ENCODE peak calls at places on chromosomes 6 and 20, in nine cellular contexts. One of them, this sample, is unnamed. For H3K36me3, the result is how much of the 10 kb centered on the place peaks cover.

GRCh38 chr6:30463651-30464618 is 25.4 kb upstream of the HLA-E start:
- DNase-seq in PC-3: peak
- DNase-seq in GM23248: peak
- DNase-seq in DND-41: peak
- DNase-seq in neural progenitor cell: no peak
- DNase-seq in mammary epithelial cell: peak
- DNase-seq in keratinocyte: no peak
- DNase-seq in H1: no peak
- DNase-seq in HepG2: peak
- DNase-seq in this sample: no peak

GRCh38 chr6:159098636-159099106 is 53.9 kb upstream of the TAGAP start:
- DNase-seq in PC-3: no peak
- DNase-seq in GM23248: no peak
- DNase-seq in DND-41: no peak
- DNase-seq in neural progenitor cell: no peak
- DNase-seq in mammary epithelial cell: no peak
- DNase-seq in keratinocyte: no peak
- DNase-seq in H1: no peak
- DNase-seq in HepG2: no peak
- DNase-seq in this sample: no peak

GRCh38 chr20:3165473-3166337 is 6.0 kb upstream of the FASTKD5 start:
- DNase-seq in PC-3: peak
- DNase-seq in GM23248: peak
- DNase-seq in DND-41: no peak
- DNase-seq in neural progenitor cell: no peak
- DNase-seq in mammary epithelial cell: no peak
- DNase-seq in keratinocyte: no peak
- DNase-seq in H1: no peak
- DNase-seq in HepG2: no peak
- DNase-seq in this sample: no peak

GRCh38 chr6:56223995-56224394 is 23.4 kb downstream of the COL21A1 start:
- DNase-seq in PC-3: peak
- DNase-seq in GM23248: peak
- DNase-seq in DND-41: no peak
- DNase-seq in neural progenitor cell: no peak
- DNase-seq in mammary epithelial cell: peak
- DNase-seq in keratinocyte: peak
- DNase-seq in H1: no peak
- DNase-seq in HepG2: no peak
- DNase-seq in this sample: peak

GRCh38 chr6:501891-502601 is 110.5 kb downstream of the IRF4 start:
- DNase-seq in PC-3: no peak
- DNase-seq in GM23248: no peak
- DNase-seq in DND-41: peak
- DNase-seq in neural progenitor cell: peak
- DNase-seq in mammary epithelial cell: no peak
- DNase-seq in keratinocyte: no peak
- DNase-seq in H1: no peak
- DNase-seq in HepG2: no peak
- DNase-seq in this sample: no peak

GRCh38 chr20:41119593-41120561 is 17.5 kb upstream of the PLCG1 start:
- DNase-seq in PC-3: peak
- DNase-seq in GM23248: no peak
- DNase-seq in DND-41: no peak
- DNase-seq in neural progenitor cell: no peak
- DNase-seq in mammary epithelial cell: no peak
- DNase-seq in keratinocyte: no peak
- DNase-seq in H1: no peak
- DNase-seq in HepG2: peak
- DNase-seq in this sample: no peak

GRCh38 chr20:24560571-24561485 is 91.4 kb downstream of the SYNDIG1 start:
- DNase-seq in PC-3: no peak
- DNase-seq in GM23248: no peak
- DNase-seq in DND-41: no peak
- DNase-seq in neural progenitor cell: no peak
- DNase-seq in mammary epithelial cell: peak
- DNase-seq in keratinocyte: no peak
- DNase-seq in H1: no peak
- DNase-seq in HepG2: no peak
- DNase-seq in this sample: peak

GRCh38 chr6:4303638-4304037 is 168.3 kb upstream of the ECI2 start:
- DNase-seq in PC-3: no peak
- DNase-seq in GM23248: no peak
- DNase-seq in DND-41: no peak
- DNase-seq in neural progenitor cell: no peak
- DNase-seq in mammary epithelial cell: no peak
- DNase-seq in keratinocyte: no peak
- DNase-seq in H1: no peak
- DNase-seq in HepG2: no peak
- DNase-seq in this sample: no peak

DNA sequence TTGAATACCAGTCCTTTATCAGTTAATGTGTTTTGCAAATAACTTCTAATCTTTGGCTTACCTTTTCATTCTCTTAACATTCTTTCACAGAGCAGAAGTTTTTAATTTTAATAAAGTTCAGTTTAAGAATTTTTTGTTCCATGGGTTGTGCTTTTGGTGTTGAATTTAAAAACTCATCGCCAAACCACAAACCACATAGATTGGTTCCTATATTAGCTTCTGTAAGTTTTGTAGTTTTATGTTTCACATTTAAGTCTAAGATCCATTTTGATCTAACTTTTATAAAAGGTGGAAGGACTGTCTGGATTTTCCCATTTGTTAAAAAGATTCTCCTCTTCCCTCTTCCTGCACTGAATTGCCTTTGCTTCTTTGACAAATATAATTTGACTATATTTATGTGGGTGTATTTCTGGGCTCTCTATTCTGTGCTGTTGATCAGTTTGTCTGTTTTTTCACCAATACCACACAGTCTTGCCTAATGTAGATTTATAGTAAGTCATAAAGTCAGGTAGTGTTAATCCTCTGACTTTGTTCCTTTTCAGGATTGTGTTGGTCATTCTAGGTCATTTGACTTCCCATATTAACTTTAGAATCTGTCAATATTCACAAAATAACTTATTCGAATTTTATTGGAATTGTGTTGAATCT is 17.5 kb upstream of the SDCBP2 start:
- DNase-seq in PC-3: no peak
- DNase-seq in GM23248: no peak
- DNase-seq in DND-41: no peak
- DNase-seq in neural progenitor cell: no peak
- DNase-seq in mammary epithelial cell: no peak
- DNase-seq in keratinocyte: no peak
- DNase-seq in H1: no peak
- DNase-seq in HepG2: no peak
- DNase-seq in this sample: no peak
- H3K4me3 ChIP-seq in PC-3: no peak
- H3K4me3 ChIP-seq in GM23248: no peak
- H3K4me3 ChIP-seq in DND-41: no peak
- H3K4me3 ChIP-seq in neural progenitor cell: no peak
- H3K4me3 ChIP-seq in mammary epithelial cell: no peak
- H3K4me3 ChIP-seq in keratinocyte: no peak
- H3K4me3 ChIP-seq in H1: no peak
- H3K4me3 ChIP-seq in HepG2: no peak
- H3K4me3 ChIP-seq in this sample: no peak

GRCh38 chr20:36307412-36308317 is 1.5 kb downstream of the DLGAP4 start:
- DNase-seq in PC-3: no peak
- DNase-seq in GM23248: no peak
- DNase-seq in DND-41: no peak
- DNase-seq in neural progenitor cell: peak
- DNase-seq in mammary epithelial cell: no peak
- DNase-seq in keratinocyte: no peak
- DNase-seq in H1: peak
- DNase-seq in HepG2: no peak
- DNase-seq in this sample: no peak

GRCh38 chr20:36304786-36305495 is 1.2 kb upstream of the DLGAP4 start:
- DNase-seq in PC-3: no peak
- DNase-seq in GM23248: no peak
- DNase-seq in DND-41: no peak
- DNase-seq in neural progenitor cell: peak
- DNase-seq in mammary epithelial cell: no peak
- DNase-seq in keratinocyte: no peak
- DNase-seq in H1: no peak
- DNase-seq in HepG2: no peak
- DNase-seq in this sample: no peak

GRCh38 chr20:36306557-36307411 is 645 bp downstream of the DLGAP4 start:
- DNase-seq in PC-3: no peak
- DNase-seq in GM23248: no peak
- DNase-seq in DND-41: no peak
- DNase-seq in neural progenitor cell: peak
- DNase-seq in mammary epithelial cell: no peak
- DNase-seq in keratinocyte: no peak
- DNase-seq in H1: peak
- DNase-seq in HepG2: no peak
- DNase-seq in this sample: no peak

GRCh38 chr20:36303831-36304230 is 2.3 kb upstream of the DLGAP4 start:
- DNase-seq in PC-3: no peak
- DNase-seq in GM23248: no peak
- DNase-seq in DND-41: no peak
- DNase-seq in neural progenitor cell: no peak
- DNase-seq in mammary epithelial cell: no peak
- DNase-seq in keratinocyte: no peak
- DNase-seq in H1: no peak
- DNase-seq in HepG2: no peak
- DNase-seq in this sample: no peak

GRCh38 chr20:36305602-36306556 is at the start of gene DLGAP4:
- DNase-seq in PC-3: no peak
- DNase-seq in GM23248: no peak
- DNase-seq in DND-41: no peak
- DNase-seq in neural progenitor cell: peak
- DNase-seq in mammary epithelial cell: no peak
- DNase-seq in keratinocyte: no peak
- DNase-seq in H1: peak
- DNase-seq in HepG2: no peak
- DNase-seq in this sample: no peak
- TF ChIP-seq EZH2 in PC-3: no peak
- TF ChIP-seq EZH2 in GM23248: peak
- TF ChIP-seq EZH2 in DND-41: no peak
- TF ChIP-seq EZH2 in neural progenitor cell: no peak
- TF ChIP-seq EZH2 in mammary epithelial cell: peak
- TF ChIP-seq EZH2 in keratinocyte: peak
- TF ChIP-seq EZH2 in H1: no peak
- TF ChIP-seq EZH2 in HepG2: no peak
- TF ChIP-seq EZH2 in this sample: no peak

GRCh38 chr6:31631681-31632278 is 11.3 kb downstream of the PRRC2A start:
- DNase-seq in PC-3: no peak
- DNase-seq in GM23248: no peak
- DNase-seq in DND-41: no peak
- DNase-seq in neural progenitor cell: no peak
- DNase-seq in mammary epithelial cell: no peak
- DNase-seq in keratinocyte: no peak
- DNase-seq in H1: no peak
- DNase-seq in HepG2: no peak
- DNase-seq in this sample: no peak
- H3K36me3 ChIP-seq in PC-3: half or more
- H3K36me3 ChIP-seq in GM23248: half or more
- H3K36me3 ChIP-seq in DND-41: half or more
- H3K36me3 ChIP-seq in neural progenitor cell: under half
- H3K36me3 ChIP-seq in mammary epithelial cell: half or more
- H3K36me3 ChIP-seq in keratinocyte: half or more
- H3K36me3 ChIP-seq in H1: half or more
- H3K36me3 ChIP-seq in HepG2: half or more
- H3K36me3 ChIP-seq in this sample: under half

GRCh38 chr6:149941583-149942460 is at the start of gene ULBP2:
- DNase-seq in PC-3: peak
- DNase-seq in GM23248: peak
- DNase-seq in DND-41: peak
- DNase-seq in neural progenitor cell: peak
- DNase-seq in mammary epithelial cell: peak
- DNase-seq in keratinocyte: peak
- DNase-seq in H1: peak
- DNase-seq in HepG2: no peak
- DNase-seq in this sample: peak

GRCh38 chr6:149936743-149937142 is 5.1 kb upstream of the ULBP2 start:
- DNase-seq in PC-3: no peak
- DNase-seq in GM23248: no peak
- DNase-seq in DND-41: no peak
- DNase-seq in neural progenitor cell: no peak
- DNase-seq in mammary epithelial cell: no peak
- DNase-seq in keratinocyte: no peak
- DNase-seq in H1: no peak
- DNase-seq in HepG2: no peak
- DNase-seq in this sample: no peak

GRCh38 chr6:149939909-149940672 is 1.7 kb upstream of the ULBP2 start:
- DNase-seq in PC-3: no peak
- DNase-seq in GM23248: no peak
- DNase-seq in DND-41: no peak
- DNase-seq in neural progenitor cell: no peak
- DNase-seq in mammary epithelial cell: no peak
- DNase-seq in keratinocyte: no peak
- DNase-seq in H1: no peak
- DNase-seq in HepG2: no peak
- DNase-seq in this sample: no peak

GRCh38 chr6:149940673-149940984 is 1.2 kb upstream of the ULBP2 start:
- DNase-seq in PC-3: no peak
- DNase-seq in GM23248: no peak
- DNase-seq in DND-41: no peak
- DNase-seq in neural progenitor cell: no peak
- DNase-seq in mammary epithelial cell: no peak
- DNase-seq in keratinocyte: no peak
- DNase-seq in H1: no peak
- DNase-seq in HepG2: no peak
- DNase-seq in this sample: no peak

GRCh38 chr6:149938571-149939462 is 3.0 kb upstream of the ULBP2 start:
- DNase-seq in PC-3: peak
- DNase-seq in GM23248: peak
- DNase-seq in DND-41: no peak
- DNase-seq in neural progenitor cell: no peak
- DNase-seq in mammary epithelial cell: no peak
- DNase-seq in keratinocyte: no peak
- DNase-seq in H1: peak
- DNase-seq in HepG2: no peak
- DNase-seq in this sample: no peak
- H3K4me3 ChIP-seq in PC-3: peak
- H3K4me3 ChIP-seq in GM23248: peak
- H3K4me3 ChIP-seq in DND-41: no peak
- H3K4me3 ChIP-seq in neural progenitor cell: peak
- H3K4me3 ChIP-seq in mammary epithelial cell: peak
- H3K4me3 ChIP-seq in keratinocyte: peak
- H3K4me3 ChIP-seq in H1: peak
- H3K4me3 ChIP-seq in HepG2: peak
- H3K4me3 ChIP-seq in this sample: peak